ENCODE peak calls at places on chromosomes 4 and X, in five cellular contexts. One of them, this sample, is unnamed.

GRCh38 chr4:148787831-148788477 is 345.7 kb upstream of the NR3C2 start:
- DNase-seq in mammary epithelial cell: peak
- DNase-seq in fibroblast of mammary gland: no peak
- DNase-seq in tibial artery: no peak
- DNase-seq in cardiac fibroblast: peak
- DNase-seq in this sample: no peak

GRCh38 chrX:111568356-111568755 is 56.9 kb downstream of the SERTM2 start:
- DNase-seq in mammary epithelial cell: peak
- DNase-seq in tibial artery: no peak
- DNase-seq in fibroblast of mammary gland: peak
- DNase-seq in cardiac fibroblast: peak
- DNase-seq in this sample: no peak

GRCh38 chr4:173529505-173530325 is at the start of gene HAND2:
- DNase-seq in mammary epithelial cell: no peak
- DNase-seq in tibial artery: peak
- DNase-seq in cardiac fibroblast: peak
- DNase-seq in fibroblast of mammary gland: peak
- DNase-seq in this sample: no peak

GRCh38 chrX:130726661-130727060 is 176.3 kb downstream of the ENOX2 start:
- DNase-seq in fibroblast of mammary gland: peak
- DNase-seq in tibial artery: peak
- DNase-seq in cardiac fibroblast: peak
- DNase-seq in mammary epithelial cell: peak
- DNase-seq in this sample: no peak

GRCh38 chrX:41009816-41010187 is 75.4 kb upstream of the USP9X start:
- DNase-seq in mammary epithelial cell: no peak
- DNase-seq in fibroblast of mammary gland: no peak
- DNase-seq in cardiac fibroblast: no peak
- DNase-seq in tibial artery: no peak
- DNase-seq in this sample: peak

GRCh38 chr4:51831133-51831532 is 11.8 kb upstream of the DCUN1D4 start:
- DNase-seq in fibroblast of mammary gland: peak
- DNase-seq in mammary epithelial cell: peak
- DNase-seq in cardiac fibroblast: peak
- DNase-seq in tibial artery: peak
- DNase-seq in this sample: no peak

GRCh38 chr4:80990851-80991250 is 39.7 kb upstream of the BMP3 start:
- DNase-seq in cardiac fibroblast: no peak
- DNase-seq in fibroblast of mammary gland: no peak
- DNase-seq in mammary epithelial cell: no peak
- DNase-seq in tibial artery: no peak
- DNase-seq in this sample: no peak

GRCh38 chr4:131426023-131426758 is 1722.9 kb upstream of the PCDH10 start:
- DNase-seq in mammary epithelial cell: no peak
- DNase-seq in tibial artery: no peak
- DNase-seq in fibroblast of mammary gland: no peak
- DNase-seq in cardiac fibroblast: no peak
- DNase-seq in this sample: no peak

GRCh38 chrX:13151806-13152510 is 107.5 kb upstream of the FAM9C start:
- DNase-seq in cardiac fibroblast: peak
- DNase-seq in fibroblast of mammary gland: peak
- DNase-seq in mammary epithelial cell: no peak
- DNase-seq in tibial artery: no peak
- DNase-seq in this sample: no peak

GRCh38 chr4:83108101-83108861 is 6.2 kb downstream of the PLAC8 start:
- DNase-seq in fibroblast of mammary gland: no peak
- DNase-seq in mammary epithelial cell: no peak
- DNase-seq in cardiac fibroblast: no peak
- DNase-seq in tibial artery: no peak
- DNase-seq in this sample: no peak

GRCh38 chrX:147853701-147854100 is 58.0 kb upstream of the FMR1 start:
- DNase-seq in mammary epithelial cell: no peak
- DNase-seq in cardiac fibroblast: no peak
- DNase-seq in fibroblast of mammary gland: no peak
- DNase-seq in tibial artery: no peak
- DNase-seq in this sample: no peak

DNA sequence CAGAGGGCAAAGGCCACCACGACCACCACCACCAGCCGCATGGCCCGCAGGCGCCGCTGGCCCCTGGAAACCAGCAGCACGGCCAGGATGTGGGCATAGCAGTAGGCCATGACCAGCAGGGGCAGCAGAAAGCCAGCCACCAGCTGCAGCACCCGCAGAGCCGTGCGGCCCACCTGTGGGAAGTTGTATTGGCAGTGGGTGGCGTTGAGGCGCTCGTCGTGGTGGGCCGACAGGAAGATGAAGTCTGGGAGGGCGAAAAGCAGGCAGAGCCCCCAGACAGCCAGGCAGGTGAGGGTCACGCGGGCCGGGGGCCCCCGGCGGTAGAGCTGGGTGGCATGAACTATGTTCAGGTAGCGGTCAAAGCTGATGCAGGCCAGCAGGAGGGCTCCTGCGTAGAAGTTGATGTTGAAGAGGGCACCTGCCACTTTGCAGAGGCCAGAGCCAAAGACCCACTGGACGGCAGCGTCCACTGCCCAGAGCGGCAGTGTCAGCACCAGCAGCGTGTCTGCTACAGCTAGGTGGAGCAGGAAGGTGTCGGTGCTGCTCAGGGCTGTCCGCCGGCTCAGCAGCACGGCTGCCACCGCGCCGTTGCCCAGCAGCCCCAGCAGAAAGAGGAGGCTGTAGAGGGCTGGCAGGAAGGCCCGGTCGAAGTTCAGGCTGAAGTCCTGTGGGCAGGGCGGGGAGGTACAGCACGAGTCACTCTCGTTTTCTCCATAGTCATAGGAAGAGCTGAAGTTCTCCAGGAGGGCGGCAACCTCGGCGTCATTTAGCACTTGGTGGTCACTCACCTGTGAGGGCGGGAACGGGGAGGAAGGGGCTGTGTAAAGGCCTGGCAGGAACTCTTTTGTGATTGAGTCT is 1.4 kb downstream of the CXCR3 start:
- DNase-seq in mammary epithelial cell: no peak
- DNase-seq in fibroblast of mammary gland: no peak
- DNase-seq in cardiac fibroblast: no peak
- DNase-seq in tibial artery: no peak
- DNase-seq in this sample: no peak
- TF ChIP-seq CTCF in mammary epithelial cell: no peak
- TF ChIP-seq CTCF in fibroblast of mammary gland: no peak
- TF ChIP-seq CTCF in cardiac fibroblast: no peak
- TF ChIP-seq CTCF in tibial artery: no peak
- TF ChIP-seq CTCF in this sample: no peak

GRCh38 chr4:73433140-73433539 is 2.9 kb upstream of the AFP start:
- DNase-seq in tibial artery: no peak
- DNase-seq in cardiac fibroblast: no peak
- DNase-seq in mammary epithelial cell: no peak
- DNase-seq in fibroblast of mammary gland: no peak
- DNase-seq in this sample: no peak

GRCh38 chr4:73431813-73432168 is 4.2 kb upstream of the AFP start:
- DNase-seq in fibroblast of mammary gland: no peak
- DNase-seq in cardiac fibroblast: no peak
- DNase-seq in mammary epithelial cell: no peak
- DNase-seq in tibial artery: no peak
- DNase-seq in this sample: no peak

GRCh38 chr4:73432169-73433000 is 3.6 kb upstream of the AFP start:
- DNase-seq in mammary epithelial cell: no peak
- DNase-seq in fibroblast of mammary gland: no peak
- DNase-seq in cardiac fibroblast: peak
- DNase-seq in tibial artery: no peak
- DNase-seq in this sample: no peak

GRCh38 chr4:73435984-73436383 is at the start of gene AFP:
- DNase-seq in mammary epithelial cell: no peak
- DNase-seq in tibial artery: no peak
- DNase-seq in cardiac fibroblast: no peak
- DNase-seq in fibroblast of mammary gland: no peak
- DNase-seq in this sample: no peak

DNA sequence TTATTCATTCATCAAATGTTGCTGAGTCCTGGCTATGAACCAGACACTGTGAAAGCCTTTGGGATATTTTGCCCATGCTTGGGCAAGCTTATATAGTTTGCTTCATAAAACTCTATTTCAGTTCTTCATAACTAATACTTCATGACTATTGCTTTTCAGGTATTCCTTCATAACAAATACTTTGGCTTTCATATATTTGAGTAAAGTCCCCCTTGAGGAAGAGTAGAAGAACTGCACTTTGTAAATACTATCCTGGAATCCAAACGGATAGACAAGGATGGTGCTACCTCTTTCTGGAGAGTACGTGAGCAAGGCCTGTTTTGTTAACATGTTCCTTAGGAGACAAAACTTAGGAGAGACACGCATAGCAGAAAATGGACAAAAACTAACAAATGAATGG is 1.7 kb upstream of the AFP start:
- DNase-seq in mammary epithelial cell: no peak
- DNase-seq in tibial artery: no peak
- DNase-seq in cardiac fibroblast: peak
- DNase-seq in fibroblast of mammary gland: peak
- DNase-seq in this sample: no peak
- TF ChIP-seq CTCF in mammary epithelial cell: peak
- TF ChIP-seq CTCF in tibial artery: peak
- TF ChIP-seq CTCF in cardiac fibroblast: peak
- TF ChIP-seq CTCF in fibroblast of mammary gland: peak
- TF ChIP-seq CTCF in this sample: peak

DNA sequence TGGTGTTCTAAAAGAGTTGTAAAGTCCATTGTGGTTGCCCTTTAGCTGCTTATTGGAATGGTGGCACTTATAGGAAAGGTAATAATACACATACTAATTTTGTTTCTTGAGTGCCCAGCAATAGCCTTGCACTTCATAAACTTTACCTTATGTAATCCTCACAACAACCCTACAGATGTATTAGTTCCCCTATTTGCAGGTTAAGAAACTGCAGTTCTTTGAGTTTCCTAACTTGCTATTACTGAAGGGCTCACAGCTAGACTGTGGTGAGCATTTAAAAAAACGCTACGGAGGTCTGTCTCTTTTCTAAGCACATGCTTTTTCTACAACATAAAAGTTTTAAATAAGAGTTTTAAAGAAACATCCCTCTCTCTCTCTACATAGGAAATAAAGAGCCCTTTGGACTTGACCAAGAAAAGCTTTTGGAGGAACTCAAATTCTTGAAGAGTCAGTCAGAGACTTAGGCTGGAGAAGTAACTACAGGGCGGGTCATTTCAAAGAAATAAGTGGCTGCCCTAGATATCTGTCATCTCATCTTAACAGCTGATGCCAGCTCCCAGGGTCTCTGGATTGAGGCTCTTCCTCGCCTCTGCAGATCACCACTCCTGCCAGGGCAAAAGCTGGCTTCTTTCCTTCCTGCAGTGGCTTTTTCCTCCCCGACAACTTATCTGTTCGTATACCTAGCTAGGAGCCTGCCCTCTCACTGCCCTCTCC is 42.0 kb upstream of the FBXW7 start:
- DNase-seq in mammary epithelial cell: no peak
- DNase-seq in cardiac fibroblast: no peak
- DNase-seq in tibial artery: no peak
- DNase-seq in fibroblast of mammary gland: no peak
- DNase-seq in this sample: no peak
- TF ChIP-seq CTCF in mammary epithelial cell: no peak
- TF ChIP-seq CTCF in cardiac fibroblast: no peak
- TF ChIP-seq CTCF in tibial artery: no peak
- TF ChIP-seq CTCF in fibroblast of mammary gland: no peak
- TF ChIP-seq CTCF in this sample: no peak

GRCh38 chr4:1277667-1278335 is 11.9 kb upstream of the MAEA start:
- DNase-seq in cardiac fibroblast: peak
- DNase-seq in tibial artery: no peak
- DNase-seq in mammary epithelial cell: no peak
- DNase-seq in fibroblast of mammary gland: peak
- DNase-seq in this sample: no peak
- TF ChIP-seq CTCF in cardiac fibroblast: peak
- TF ChIP-seq CTCF in tibial artery: no peak
- TF ChIP-seq CTCF in mammary epithelial cell: peak
- TF ChIP-seq CTCF in fibroblast of mammary gland: peak
- TF ChIP-seq CTCF in this sample: peak

GRCh38 chrX:125132274-125132673 is 187.4 kb upstream of the TEX13C start:
- DNase-seq in tibial artery: no peak
- DNase-seq in fibroblast of mammary gland: peak
- DNase-seq in cardiac fibroblast: no peak
- DNase-seq in mammary epithelial cell: peak
- DNase-seq in this sample: no peak
- TF ChIP-seq CTCF in tibial artery: peak
- TF ChIP-seq CTCF in fibroblast of mammary gland: peak
- TF ChIP-seq CTCF in cardiac fibroblast: no peak
- TF ChIP-seq CTCF in mammary epithelial cell: peak
- TF ChIP-seq CTCF in this sample: peak

This sample was measured in CD14-positive monocyte.